ENCODE peak calls at places on chromosomes 6 and 20, in six cellular contexts. One of them, this sample, is unnamed.

GRCh38 chr6:227074-227782 is 65.1 kb upstream of the DUSP22 start:
- DNase-seq in GM23338: no peak
- DNase-seq in psoas muscle: no peak
- DNase-seq in PC-9: no peak
- DNase-seq in caudate nucleus: no peak
- DNase-seq in ovary: no peak
- DNase-seq in this sample: no peak

GRCh38 chr6:82251942-82252341 is 4.4 kb upstream of the IBTK start:
- DNase-seq in ovary: no peak
- DNase-seq in caudate nucleus: no peak
- DNase-seq in PC-9: no peak
- DNase-seq in GM23338: peak; percentile 69
- DNase-seq in psoas muscle: no peak
- DNase-seq in this sample: no peak

GRCh38 chr6:6678185-6678671 is 89.7 kb downstream of the LY86 start:
- DNase-seq in PC-9: peak; percentile 67
- DNase-seq in caudate nucleus: no peak
- DNase-seq in psoas muscle: no peak
- DNase-seq in GM23338: no peak
- DNase-seq in ovary: no peak
- DNase-seq in this sample: peak; percentile 64

GRCh38 chr20:528923-529594 is 14.5 kb downstream of the CSNK2A1 start:
- DNase-seq in PC-9: no peak
- DNase-seq in caudate nucleus: no peak
- DNase-seq in psoas muscle: no peak
- DNase-seq in GM23338: no peak
- DNase-seq in ovary: no peak
- DNase-seq in this sample: peak; percentile 89

GRCh38 chr6:43937236-43938177 is 167.5 kb downstream of the VEGFA start:
- DNase-seq in PC-9: no peak
- DNase-seq in caudate nucleus: no peak
- DNase-seq in GM23338: no peak
- DNase-seq in psoas muscle: no peak
- DNase-seq in ovary: no peak
- DNase-seq in this sample: no peak

GRCh38 chr20:62727584-62728027 is 19.0 kb downstream of the NTSR1 start:
- DNase-seq in ovary: no peak
- DNase-seq in GM23338: no peak
- DNase-seq in PC-9: no peak
- DNase-seq in psoas muscle: no peak
- DNase-seq in caudate nucleus: no peak
- DNase-seq in this sample: no peak

GRCh38 chr20:45963059-45964011 is 8.7 kb downstream of the ZNF335 start:
- DNase-seq in caudate nucleus: no peak
- DNase-seq in PC-9: peak; percentile 38
- DNase-seq in psoas muscle: no peak
- DNase-seq in ovary: no peak
- DNase-seq in GM23338: peak; percentile 81
- DNase-seq in this sample: no peak

GRCh38 chr6:39074486-39074885 is 25.9 kb downstream of the GLP1R start:
- DNase-seq in PC-9: no peak
- DNase-seq in ovary: no peak
- DNase-seq in GM23338: peak; percentile 25
- DNase-seq in psoas muscle: no peak
- DNase-seq in caudate nucleus: no peak
- DNase-seq in this sample: no peak

GRCh38 chr20:36086767-36087166 is 67.8 kb upstream of the EPB41L1 start:
- DNase-seq in psoas muscle: no peak
- DNase-seq in GM23338: no peak
- DNase-seq in PC-9: peak; percentile 45
- DNase-seq in caudate nucleus: no peak
- DNase-seq in ovary: no peak
- DNase-seq in this sample: no peak

GRCh38 chr20:62899633-62900051 is 26.7 kb downstream of the DIDO1 start:
- DNase-seq in PC-9: no peak
- DNase-seq in caudate nucleus: no peak
- DNase-seq in ovary: no peak
- DNase-seq in psoas muscle: no peak
- DNase-seq in GM23338: peak; percentile 78
- DNase-seq in this sample: no peak

GRCh38 chr6:39430968-39431523 is 108.5 kb upstream of the KCNK16 start:
- DNase-seq in GM23338: peak; percentile 37
- DNase-seq in ovary: peak; percentile 14
- DNase-seq in caudate nucleus: peak; percentile 76
- DNase-seq in psoas muscle: peak; percentile 70
- DNase-seq in PC-9: peak; percentile 71
- DNase-seq in this sample: no peak

GRCh38 chr20:572752-573151 is 29.2 kb upstream of the CSNK2A1 start:
- DNase-seq in caudate nucleus: no peak
- DNase-seq in ovary: no peak
- DNase-seq in psoas muscle: no peak
- DNase-seq in GM23338: no peak
- DNase-seq in PC-9: no peak
- DNase-seq in this sample: no peak

GRCh38 chr20:2585811-2586210 is 49.4 kb downstream of the TMC2 start:
- DNase-seq in ovary: no peak
- DNase-seq in psoas muscle: no peak
- DNase-seq in PC-9: no peak
- DNase-seq in caudate nucleus: no peak
- DNase-seq in GM23338: no peak
- DNase-seq in this sample: peak; percentile 50

GRCh38 chr6:24313477-24314141 is 44.2 kb downstream of the DCDC2 start:
- DNase-seq in psoas muscle: no peak
- DNase-seq in PC-9: peak; percentile 70
- DNase-seq in GM23338: peak; percentile 66
- DNase-seq in caudate nucleus: no peak
- DNase-seq in ovary: no peak
- DNase-seq in this sample: peak; percentile 20

GRCh38 chr6:83511901-83512681 is at the start of gene PRSS35:
- DNase-seq in psoas muscle: peak; percentile 36
- DNase-seq in caudate nucleus: peak; percentile 51
- DNase-seq in PC-9: peak; percentile 59
- DNase-seq in ovary: peak; percentile 66
- DNase-seq in GM23338: peak; percentile 89
- DNase-seq in this sample: no peak

GRCh38 chr20:17946572-17947473 is 21.8 kb downstream of the SNX5 start:
- DNase-seq in GM23338: no peak
- DNase-seq in caudate nucleus: no peak
- DNase-seq in PC-9: no peak
- DNase-seq in ovary: no peak
- DNase-seq in psoas muscle: no peak
- DNase-seq in this sample: no peak

GRCh38 chr20:3461191-3461874 is 9.5 kb upstream of the ATRN start:
- DNase-seq in ovary: no peak
- DNase-seq in PC-9: no peak
- DNase-seq in psoas muscle: no peak
- DNase-seq in caudate nucleus: peak; percentile 1
- DNase-seq in GM23338: peak; percentile 45
- DNase-seq in this sample: no peak

GRCh38 chr20:24289737-24290481 is 179.5 kb upstream of the SYNDIG1 start:
- DNase-seq in psoas muscle: no peak
- DNase-seq in ovary: no peak
- DNase-seq in GM23338: peak; percentile 33
- DNase-seq in caudate nucleus: no peak
- DNase-seq in PC-9: no peak
- DNase-seq in this sample: no peak

DNA sequence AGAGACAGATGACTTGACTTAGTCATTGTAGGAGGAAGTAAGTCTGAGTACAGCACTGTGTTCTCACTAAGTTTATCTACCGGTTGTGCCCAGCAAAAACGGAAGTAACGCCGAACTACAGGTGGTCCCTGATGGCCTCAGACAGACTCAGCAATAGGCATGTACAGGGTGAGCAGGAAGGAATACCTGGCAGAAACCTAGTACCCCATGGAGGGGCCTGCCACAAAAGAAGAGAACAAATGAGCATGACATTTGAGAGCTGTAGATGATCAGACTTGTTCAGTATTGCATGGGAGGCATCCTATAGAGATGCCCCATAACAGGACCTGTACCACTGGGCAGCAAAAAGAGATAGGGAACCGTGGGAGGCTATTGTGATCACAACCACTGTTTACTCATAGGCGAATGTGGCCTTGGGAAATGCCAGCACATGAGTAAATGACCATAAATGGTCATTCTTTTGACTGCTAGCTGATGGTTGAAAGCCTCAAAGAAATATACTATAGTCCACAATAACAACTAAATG is 106.4 kb upstream of the TAB2 start:
- DNase-seq in psoas muscle: no peak
- DNase-seq in PC-9: no peak
- DNase-seq in GM23338: no peak
- DNase-seq in ovary: no peak
- DNase-seq in caudate nucleus: no peak
- DNase-seq in this sample: no peak
- H3K27ac ChIP-seq in psoas muscle: no peak overlapping the region
- H3K27ac ChIP-seq in PC-9: no peak overlapping the region
- H3K27ac ChIP-seq in GM23338: no peak overlapping the region
- H3K27ac ChIP-seq in ovary: no peak overlapping the region
- H3K27ac ChIP-seq in caudate nucleus: no peak overlapping the region
- H3K27ac ChIP-seq in this sample: no peak overlapping the region

GRCh38 chr6:33575211-33575610 is 4.9 kb downstream of the BAK1 start:
- DNase-seq in PC-9: no peak
- DNase-seq in GM23338: no peak
- DNase-seq in ovary: no peak
- DNase-seq in psoas muscle: no peak
- DNase-seq in caudate nucleus: no peak
- DNase-seq in this sample: no peak

GRCh38 chr6:33568826-33569570 is 11.1 kb downstream of the BAK1 start:
- DNase-seq in GM23338: no peak
- DNase-seq in psoas muscle: no peak
- DNase-seq in PC-9: no peak
- DNase-seq in ovary: no peak
- DNase-seq in caudate nucleus: no peak
- DNase-seq in this sample: no peak

GRCh38 chr6:33570806-33571636 is 9.1 kb downstream of the BAK1 start:
- DNase-seq in ovary: peak; percentile 68
- DNase-seq in caudate nucleus: peak; percentile 90
- DNase-seq in psoas muscle: peak; percentile 83
- DNase-seq in GM23338: peak; percentile 88
- DNase-seq in PC-9: peak; percentile 66
- DNase-seq in this sample: no peak

GRCh38 chr6:33576668-33577067 is 3.4 kb downstream of the BAK1 start:
- DNase-seq in psoas muscle: no peak
- DNase-seq in caudate nucleus: no peak
- DNase-seq in ovary: no peak
- DNase-seq in PC-9: no peak
- DNase-seq in GM23338: no peak
- DNase-seq in this sample: no peak

DNA sequence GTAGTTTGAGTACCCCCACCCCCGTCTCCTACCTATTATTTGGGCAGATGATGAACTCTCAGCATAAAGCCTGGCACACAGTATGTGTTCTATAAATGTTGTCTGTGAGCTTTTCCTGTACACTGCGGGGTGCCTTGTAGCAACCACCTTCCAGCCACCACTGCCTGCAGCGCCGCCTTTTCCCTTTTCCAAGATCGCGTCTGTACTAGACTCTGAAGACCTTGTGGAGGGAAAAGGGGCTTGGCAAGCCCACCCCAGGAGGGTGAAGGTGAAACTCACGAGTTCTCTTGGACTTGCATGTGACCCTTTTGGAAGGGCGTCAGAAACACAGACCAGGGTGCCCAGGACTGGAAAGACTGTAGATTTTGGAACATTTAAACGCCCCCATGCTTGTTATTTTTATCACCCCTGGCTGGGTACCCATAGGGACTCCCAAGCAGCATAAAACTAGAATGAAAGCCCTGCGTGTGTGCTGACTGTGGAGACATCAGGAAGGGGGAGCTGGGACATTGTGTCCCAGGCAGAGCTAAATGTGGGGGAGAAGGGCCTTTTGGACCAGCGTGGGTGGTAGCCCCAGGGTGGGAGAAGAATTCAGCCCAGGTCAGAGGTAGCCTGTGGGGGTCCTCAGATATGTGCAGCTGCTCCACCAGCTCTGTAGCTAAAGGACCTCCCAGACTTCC is 8.3 kb downstream of the BAK1 start:
- DNase-seq in caudate nucleus: no peak
- DNase-seq in PC-9: no peak
- DNase-seq in ovary: no peak
- DNase-seq in GM23338: no peak
- DNase-seq in psoas muscle: no peak
- DNase-seq in this sample: no peak
- H3K27ac ChIP-seq in caudate nucleus: peak overlapping the region; percentile 95
- H3K27ac ChIP-seq in PC-9: no peak overlapping the region
- H3K27ac ChIP-seq in ovary: peak overlapping the region; percentile 66
- H3K27ac ChIP-seq in GM23338: peak overlapping the region; percentile 66
- H3K27ac ChIP-seq in psoas muscle: peak overlapping the region; percentile 96
- H3K27ac ChIP-seq in this sample: peak overlapping the region; percentile 75

DNA sequence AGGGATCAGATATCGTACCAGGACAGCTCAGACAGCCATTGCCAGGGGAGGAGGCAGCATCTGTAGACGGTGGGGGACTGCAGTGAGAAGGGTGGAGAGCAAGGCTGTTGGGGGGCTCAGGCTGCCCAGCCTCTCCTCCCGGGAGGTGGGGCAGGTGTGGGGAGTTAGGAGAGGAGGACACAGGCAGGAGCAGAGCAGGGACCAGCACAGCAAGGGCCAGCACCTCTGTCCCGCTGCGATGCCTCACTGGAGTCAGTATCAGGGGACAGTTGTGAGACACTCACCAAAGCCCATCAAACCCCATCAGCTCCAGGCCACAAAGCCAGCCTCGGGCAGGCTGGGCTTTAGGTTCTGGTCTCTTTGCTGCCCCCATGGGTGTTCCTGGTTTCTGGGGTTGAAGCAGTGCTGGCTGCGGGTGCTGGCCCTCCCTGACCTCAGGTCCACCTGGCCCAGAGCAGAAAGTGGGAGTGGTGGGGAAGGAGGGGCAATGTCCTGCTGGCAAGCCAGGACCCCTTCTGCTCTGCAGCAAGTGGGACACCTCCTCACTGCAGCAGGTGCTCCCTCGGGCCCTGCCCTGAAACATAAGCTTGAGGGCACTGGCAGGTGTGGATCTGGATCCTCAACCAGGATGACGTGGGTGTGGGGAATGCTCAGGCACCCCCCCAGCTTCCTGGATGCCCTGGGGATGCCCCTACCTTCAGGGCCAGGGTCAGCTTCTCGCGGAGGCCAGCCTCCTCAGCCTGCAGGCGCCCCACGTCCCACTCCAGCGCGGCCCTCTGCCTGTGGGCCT is 83.4 kb downstream of the GINS1 start:
- DNase-seq in caudate nucleus: no peak
- DNase-seq in psoas muscle: no peak
- DNase-seq in GM23338: no peak
- DNase-seq in ovary: no peak
- DNase-seq in PC-9: no peak
- DNase-seq in this sample: no peak
- H3K27ac ChIP-seq in caudate nucleus: no peak overlapping the region
- H3K27ac ChIP-seq in psoas muscle: no peak overlapping the region
- H3K27ac ChIP-seq in GM23338: no peak overlapping the region
- H3K27ac ChIP-seq in ovary: no peak overlapping the region
- H3K27ac ChIP-seq in PC-9: no peak overlapping the region
- H3K27ac ChIP-seq in this sample: no peak overlapping the region

DNA sequence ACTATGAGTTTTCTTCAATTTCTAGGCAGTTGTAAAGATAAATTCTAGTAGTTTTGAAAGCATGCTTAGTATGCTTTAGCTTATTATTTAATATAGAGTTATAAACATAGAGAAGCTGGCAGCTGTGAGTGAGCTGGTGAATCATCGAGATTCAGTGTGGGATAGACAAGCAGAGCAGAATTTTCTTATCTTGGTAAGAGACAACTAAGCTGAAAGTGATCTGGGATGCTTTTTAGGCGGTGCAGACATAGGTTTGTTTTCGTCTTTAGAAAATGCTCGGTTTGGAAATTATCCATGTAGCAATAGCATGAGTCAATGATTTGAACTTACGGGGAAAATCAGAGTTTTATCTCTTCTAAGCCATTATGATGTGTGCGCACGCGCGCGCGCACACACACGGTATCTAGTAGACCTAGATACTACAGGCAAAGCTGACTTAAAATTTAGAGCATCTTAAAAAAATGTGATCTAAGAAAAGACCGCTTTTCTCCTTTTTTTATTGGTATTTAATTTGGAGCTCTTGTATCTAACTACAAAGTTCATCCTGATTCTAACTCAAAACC is 128.3 kb upstream of the MAP3K7 start:
- DNase-seq in caudate nucleus: no peak
- DNase-seq in ovary: peak; percentile 36
- DNase-seq in psoas muscle: no peak
- DNase-seq in GM23338: no peak
- DNase-seq in PC-9: no peak
- DNase-seq in this sample: no peak
- H3K27ac ChIP-seq in caudate nucleus: no peak overlapping the region
- H3K27ac ChIP-seq in ovary: peak overlapping the region; percentile 13
- H3K27ac ChIP-seq in psoas muscle: no peak overlapping the region
- H3K27ac ChIP-seq in GM23338: no peak overlapping the region
- H3K27ac ChIP-seq in PC-9: no peak overlapping the region
- H3K27ac ChIP-seq in this sample: peak overlapping the region; percentile 41

This sample was measured in epithelial cell of prostate.